ENCODE peak calls at places on chromosomes 2 and 18, in six cellular contexts. One of them, this sample, is unnamed. For H3K27me3, the result is how much of the 10 kb centered on the place peaks cover.

GRCh38 chr18:59706499-59706898 is 9.3 kb upstream of the CCBE1 start:
- DNase-seq in trophoblast cell: no peak
- DNase-seq in neuronal stem cell: no peak
- DNase-seq in mesenchymal stem cell: no peak
- DNase-seq in H9: no peak
- DNase-seq in IMR-90: no peak
- DNase-seq in this sample: no peak

GRCh38 chr2:173607601-173608311 is 253.1 kb downstream of the CDCA7 start:
- DNase-seq in mesenchymal stem cell: no peak
- DNase-seq in H9: no peak
- DNase-seq in trophoblast cell: no peak
- DNase-seq in IMR-90: no peak
- DNase-seq in neuronal stem cell: no peak
- DNase-seq in this sample: no peak

GRCh38 chr2:168722592-168722991 is 79.8 kb upstream of the NOSTRIN start:
- DNase-seq in IMR-90: peak
- DNase-seq in neuronal stem cell: no peak
- DNase-seq in mesenchymal stem cell: peak
- DNase-seq in H9: no peak
- DNase-seq in trophoblast cell: no peak
- DNase-seq in this sample: no peak

GRCh38 chr18:22344908-22345670 is 72.6 kb downstream of the CTAGE1 start:
- DNase-seq in neuronal stem cell: no peak
- DNase-seq in H9: no peak
- DNase-seq in mesenchymal stem cell: no peak
- DNase-seq in trophoblast cell: no peak
- DNase-seq in IMR-90: no peak
- DNase-seq in this sample: no peak

GRCh38 chr2:236607471-236608307 is 38.1 kb downstream of the ACKR3 start:
- DNase-seq in trophoblast cell: peak
- DNase-seq in mesenchymal stem cell: peak
- DNase-seq in neuronal stem cell: no peak
- DNase-seq in IMR-90: peak
- DNase-seq in H9: no peak
- DNase-seq in this sample: peak

GRCh38 chr2:16142383-16143361 is 202.3 kb downstream of the MYCN start:
- DNase-seq in mesenchymal stem cell: no peak
- DNase-seq in trophoblast cell: peak
- DNase-seq in neuronal stem cell: no peak
- DNase-seq in IMR-90: no peak
- DNase-seq in H9: no peak
- DNase-seq in this sample: no peak

GRCh38 chr2:11212645-11213044 is 57.4 kb downstream of the SLC66A3 start:
- DNase-seq in mesenchymal stem cell: no peak
- DNase-seq in IMR-90: no peak
- DNase-seq in trophoblast cell: no peak
- DNase-seq in H9: no peak
- DNase-seq in neuronal stem cell: no peak
- DNase-seq in this sample: no peak

GRCh38 chr2:8116661-8117060 is 565.2 kb upstream of the ID2 start:
- DNase-seq in H9: no peak
- DNase-seq in trophoblast cell: peak
- DNase-seq in mesenchymal stem cell: no peak
- DNase-seq in IMR-90: no peak
- DNase-seq in neuronal stem cell: no peak
- DNase-seq in this sample: no peak

GRCh38 chr2:72334806-72335205 is 187.1 kb upstream of the CYP26B1 start:
- DNase-seq in H9: no peak
- DNase-seq in mesenchymal stem cell: no peak
- DNase-seq in IMR-90: no peak
- DNase-seq in trophoblast cell: no peak
- DNase-seq in neuronal stem cell: no peak
- DNase-seq in this sample: no peak

GRCh38 chr2:238464389-238464788 is 37.7 kb downstream of the ASB1 start:
- DNase-seq in H9: no peak
- DNase-seq in trophoblast cell: no peak
- DNase-seq in IMR-90: no peak
- DNase-seq in mesenchymal stem cell: no peak
- DNase-seq in neuronal stem cell: no peak
- DNase-seq in this sample: no peak

GRCh38 chr18:75116809-75117208 is 92.1 kb downstream of the PTGR3 start:
- DNase-seq in neuronal stem cell: no peak
- DNase-seq in H9: no peak
- DNase-seq in trophoblast cell: no peak
- DNase-seq in mesenchymal stem cell: no peak
- DNase-seq in IMR-90: no peak
- DNase-seq in this sample: no peak

GRCh38 chr2:134522856-134523460 is 195.8 kb downstream of the TMEM163 start:
- DNase-seq in mesenchymal stem cell: no peak
- DNase-seq in H9: no peak
- DNase-seq in neuronal stem cell: no peak
- DNase-seq in IMR-90: no peak
- DNase-seq in trophoblast cell: no peak
- DNase-seq in this sample: no peak

GRCh38 chr2:39521876-39522517 is 84.9 kb upstream of the MAP4K3 start:
- DNase-seq in IMR-90: no peak
- DNase-seq in mesenchymal stem cell: no peak
- DNase-seq in H9: no peak
- DNase-seq in neuronal stem cell: no peak
- DNase-seq in trophoblast cell: no peak
- DNase-seq in this sample: no peak

GRCh38 chr18:57434536-57435494 is at the start of gene ONECUT2:
- DNase-seq in trophoblast cell: peak
- DNase-seq in mesenchymal stem cell: peak
- DNase-seq in neuronal stem cell: peak
- DNase-seq in H9: peak
- DNase-seq in IMR-90: peak
- DNase-seq in this sample: peak

GRCh38 chr2:144343135-144343534 is 176.8 kb downstream of the ZEB2 start:
- DNase-seq in neuronal stem cell: no peak
- DNase-seq in IMR-90: no peak
- DNase-seq in trophoblast cell: no peak
- DNase-seq in H9: no peak
- DNase-seq in mesenchymal stem cell: no peak
- DNase-seq in this sample: no peak

GRCh38 chr2:172977330-172978052 is 98.2 kb upstream of the MAP3K20 start:
- DNase-seq in IMR-90: no peak
- DNase-seq in mesenchymal stem cell: no peak
- DNase-seq in neuronal stem cell: no peak
- DNase-seq in H9: peak
- DNase-seq in trophoblast cell: no peak
- DNase-seq in this sample: peak

GRCh38 chr2:196590286-196590685 is 49.2 kb upstream of the CCDC150 start:
- DNase-seq in H9: no peak
- DNase-seq in neuronal stem cell: no peak
- DNase-seq in trophoblast cell: peak
- DNase-seq in mesenchymal stem cell: no peak
- DNase-seq in IMR-90: peak
- DNase-seq in this sample: peak

GRCh38 chr2:115635440-115635839 is 1193.0 kb downstream of the DPP10 start:
- DNase-seq in trophoblast cell: no peak
- DNase-seq in neuronal stem cell: no peak
- DNase-seq in IMR-90: no peak
- DNase-seq in H9: no peak
- DNase-seq in mesenchymal stem cell: no peak
- DNase-seq in this sample: no peak

GRCh38 chr2:19353721-19354050 is 4.7 kb downstream of the OSR1 start:
- DNase-seq in trophoblast cell: no peak
- DNase-seq in H9: no peak
- DNase-seq in IMR-90: no peak
- DNase-seq in mesenchymal stem cell: no peak
- DNase-seq in neuronal stem cell: no peak
- DNase-seq in this sample: no peak

GRCh38 chr2:19352946-19353720 is 5.3 kb downstream of the OSR1 start:
- DNase-seq in IMR-90: no peak
- DNase-seq in neuronal stem cell: no peak
- DNase-seq in H9: peak
- DNase-seq in trophoblast cell: no peak
- DNase-seq in mesenchymal stem cell: no peak
- DNase-seq in this sample: peak

GRCh38 chr2:19355931-19356544 is 2.4 kb downstream of the OSR1 start:
- DNase-seq in IMR-90: peak
- DNase-seq in H9: no peak
- DNase-seq in mesenchymal stem cell: no peak
- DNase-seq in trophoblast cell: no peak
- DNase-seq in neuronal stem cell: no peak
- DNase-seq in this sample: peak

GRCh38 chr2:19355416-19355821 is 3.0 kb downstream of the OSR1 start:
- DNase-seq in mesenchymal stem cell: no peak
- DNase-seq in IMR-90: peak
- DNase-seq in H9: no peak
- DNase-seq in neuronal stem cell: no peak
- DNase-seq in trophoblast cell: peak
- DNase-seq in this sample: no peak

DNA sequence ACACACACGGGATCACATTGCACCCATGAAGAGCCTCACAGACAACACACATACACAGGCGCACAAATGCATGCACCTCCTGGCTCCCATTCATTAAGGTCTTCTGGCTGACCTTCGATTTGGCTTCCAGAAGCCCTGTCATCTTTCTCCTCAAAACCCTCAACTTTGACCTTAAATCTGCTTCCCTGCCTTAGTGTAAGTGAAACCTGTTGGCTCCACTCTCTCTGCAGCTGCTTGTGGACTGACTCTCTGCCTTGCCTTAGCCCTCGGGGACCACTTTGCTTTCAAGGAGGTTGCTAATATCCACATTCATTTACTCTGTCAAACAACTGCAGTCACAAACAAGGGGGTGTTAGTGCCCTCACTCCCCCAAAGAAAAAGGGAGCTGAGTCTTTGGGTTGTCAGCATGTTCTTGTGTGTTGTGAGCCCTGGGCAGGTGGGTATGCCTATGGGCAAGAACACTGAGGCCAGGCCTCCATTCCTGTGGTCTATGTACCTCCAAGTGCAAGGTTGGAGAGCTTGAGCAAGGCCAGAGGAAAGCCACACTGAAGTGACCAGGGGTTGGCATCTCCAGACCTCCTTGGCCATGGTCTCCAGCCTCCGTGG is 3.9 kb downstream of the OSR1 start:
- DNase-seq in IMR-90: peak
- DNase-seq in mesenchymal stem cell: no peak
- DNase-seq in neuronal stem cell: no peak
- DNase-seq in trophoblast cell: no peak
- DNase-seq in H9: no peak
- DNase-seq in this sample: no peak
- H3K27me3 ChIP-seq in IMR-90: under half
- H3K27me3 ChIP-seq in mesenchymal stem cell: under half
- H3K27me3 ChIP-seq in neuronal stem cell: half or more
- H3K27me3 ChIP-seq in trophoblast cell: half or more
- H3K27me3 ChIP-seq in H9: half or more
- H3K27me3 ChIP-seq in this sample: half or more

DNA sequence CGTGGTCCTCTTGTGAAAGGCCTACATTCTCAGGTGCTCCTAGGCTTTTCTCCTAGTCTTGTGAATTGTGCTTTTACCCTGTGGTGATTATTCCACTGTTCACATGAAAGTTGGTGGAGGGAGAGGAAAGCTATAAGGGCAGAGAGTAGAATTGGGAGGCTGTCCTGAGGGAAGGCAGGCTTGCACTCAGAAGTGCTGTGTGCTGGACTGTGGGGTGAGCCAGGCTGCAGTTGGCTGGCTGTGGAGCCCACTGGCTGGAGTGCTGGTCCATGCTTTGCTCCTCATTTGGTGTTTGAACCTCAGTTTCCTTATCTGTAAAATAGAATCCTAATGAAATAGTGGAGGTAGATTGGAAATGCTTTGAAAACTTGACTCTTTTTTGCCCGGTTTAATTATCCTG is 21.3 kb downstream of the LIMS1 start:
- DNase-seq in neuronal stem cell: no peak
- DNase-seq in mesenchymal stem cell: no peak
- DNase-seq in H9: no peak
- DNase-seq in trophoblast cell: no peak
- DNase-seq in IMR-90: no peak
- DNase-seq in this sample: no peak
- H3K23ac ChIP-seq in neuronal stem cell: peak
- H3K23ac ChIP-seq in mesenchymal stem cell: peak
- H3K23ac ChIP-seq in H9: no peak
- H3K23ac ChIP-seq in trophoblast cell: peak
- H3K23ac ChIP-seq in IMR-90: no peak
- H3K23ac ChIP-seq in this sample: no peak

DNA sequence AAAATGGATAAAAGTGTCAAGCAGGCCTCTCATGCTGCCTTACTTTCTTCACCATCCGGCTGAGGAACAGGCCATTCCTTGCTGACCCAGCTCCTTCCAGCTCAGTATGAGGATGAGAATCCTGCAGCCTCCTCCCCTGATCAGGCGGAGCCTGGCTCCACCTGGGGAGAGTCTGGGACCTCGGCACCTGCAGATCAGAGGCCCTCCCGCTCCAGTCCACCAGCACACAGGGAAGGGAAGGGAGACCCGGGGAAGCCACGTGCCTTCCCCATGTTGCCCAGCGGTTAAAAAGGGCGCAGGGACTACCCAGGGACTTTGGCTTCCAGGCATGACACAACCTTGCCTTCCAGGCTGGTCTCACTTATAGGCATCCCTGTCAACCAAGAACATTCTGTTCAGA is 172.0 kb downstream of the NDUFA10 start:
- DNase-seq in trophoblast cell: no peak
- DNase-seq in mesenchymal stem cell: no peak
- DNase-seq in neuronal stem cell: no peak
- DNase-seq in IMR-90: no peak
- DNase-seq in H9: no peak
- DNase-seq in this sample: no peak
- H3K27me3 ChIP-seq in trophoblast cell: under half
- H3K27me3 ChIP-seq in mesenchymal stem cell: under half
- H3K27me3 ChIP-seq in neuronal stem cell: under half
- H3K27me3 ChIP-seq in IMR-90: under half
- H3K27me3 ChIP-seq in H9: under half
- H3K27me3 ChIP-seq in this sample: under half

GRCh38 chr2:142716463-142717242 is 160.8 kb upstream of the KYNU start:
- DNase-seq in mesenchymal stem cell: peak
- DNase-seq in H9: peak
- DNase-seq in IMR-90: peak
- DNase-seq in trophoblast cell: no peak
- DNase-seq in neuronal stem cell: peak
- DNase-seq in this sample: peak

GRCh38 chr2:142722569-142722968 is 154.9 kb upstream of the KYNU start:
- DNase-seq in neuronal stem cell: no peak
- DNase-seq in IMR-90: peak
- DNase-seq in trophoblast cell: peak
- DNase-seq in H9: no peak
- DNase-seq in mesenchymal stem cell: peak
- DNase-seq in this sample: no peak

GRCh38 chr2:142721015-142721414 is 156.4 kb upstream of the KYNU start:
- DNase-seq in neuronal stem cell: no peak
- DNase-seq in H9: no peak
- DNase-seq in trophoblast cell: no peak
- DNase-seq in IMR-90: no peak
- DNase-seq in mesenchymal stem cell: no peak
- DNase-seq in this sample: no peak

GRCh38 chr2:142722086-142722485 is 155.4 kb upstream of the KYNU start:
- DNase-seq in trophoblast cell: no peak
- DNase-seq in H9: no peak
- DNase-seq in IMR-90: no peak
- DNase-seq in mesenchymal stem cell: no peak
- DNase-seq in neuronal stem cell: no peak
- DNase-seq in this sample: no peak

DNA sequence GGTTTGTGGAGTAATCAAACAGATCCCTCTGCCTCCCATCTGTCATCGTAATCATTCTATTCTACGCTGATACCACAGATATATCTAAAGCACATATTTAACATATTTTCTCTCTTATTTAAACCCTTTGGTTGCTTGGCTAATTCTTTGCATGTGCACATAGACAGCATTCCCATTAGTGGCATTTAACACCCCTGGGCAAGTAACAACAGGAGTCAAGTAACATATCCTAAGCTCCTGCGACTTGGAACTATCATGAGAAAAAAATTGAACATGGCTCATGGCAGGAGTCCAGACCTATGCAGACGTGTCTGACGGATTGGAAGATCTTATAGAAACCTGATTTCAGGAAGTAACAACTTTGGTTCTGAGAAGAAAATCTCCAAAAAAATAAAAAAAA is 158.7 kb upstream of the KYNU start:
- DNase-seq in trophoblast cell: peak
- DNase-seq in mesenchymal stem cell: no peak
- DNase-seq in H9: no peak
- DNase-seq in IMR-90: no peak
- DNase-seq in neuronal stem cell: no peak
- DNase-seq in this sample: no peak
- H3K23ac ChIP-seq in trophoblast cell: no peak
- H3K23ac ChIP-seq in mesenchymal stem cell: no peak
- H3K23ac ChIP-seq in H9: no peak
- H3K23ac ChIP-seq in IMR-90: no peak
- H3K23ac ChIP-seq in neuronal stem cell: no peak
- H3K23ac ChIP-seq in this sample: no peak

This sample was measured in mesendoderm.